ENCODE peak calls at places on chromosomes 16 and 17, in five cellular contexts. One of them, this sample, is unnamed.

GRCh38 chr17:56995776-56996175 is 17.8 kb downstream of the SCPEP1 start:
- DNase-seq in psoas muscle: no peak
- DNase-seq in GM13977: no peak
- DNase-seq in HS-5: no peak
- DNase-seq in SHP77: no peak
- DNase-seq in this sample: no peak

GRCh38 chr16:11125936-11126335 is 130.1 kb downstream of the SOCS1 start:
- DNase-seq in GM13977: no peak
- DNase-seq in psoas muscle: no peak
- DNase-seq in SHP77: no peak
- DNase-seq in HS-5: no peak
- DNase-seq in this sample: no peak

GRCh38 chr17:31722251-31723056 is 136.6 kb downstream of the COPRS start:
- DNase-seq in SHP77: no peak
- DNase-seq in GM13977: no peak
- DNase-seq in psoas muscle: no peak
- DNase-seq in HS-5: no peak
- DNase-seq in this sample: no peak

GRCh38 chr16:89471225-89471624 is 19.1 kb downstream of the ANKRD11 start:
- DNase-seq in HS-5: no peak
- DNase-seq in GM13977: no peak
- DNase-seq in SHP77: no peak
- DNase-seq in psoas muscle: no peak
- DNase-seq in this sample: no peak

GRCh38 chr17:12328204-12328603 is 307.5 kb downstream of the MAP2K4 start:
- DNase-seq in psoas muscle: no peak
- DNase-seq in SHP77: no peak
- DNase-seq in HS-5: no peak
- DNase-seq in GM13977: no peak
- DNase-seq in this sample: no peak

GRCh38 chr16:78816499-78817441 is 717.3 kb downstream of the WWOX start:
- DNase-seq in GM13977: no peak
- DNase-seq in SHP77: no peak
- DNase-seq in HS-5: no peak
- DNase-seq in psoas muscle: peak
- DNase-seq in this sample: no peak

GRCh38 chr16:31200821-31201510 is 1.6 kb downstream of the PYCARD start:
- DNase-seq in HS-5: no peak
- DNase-seq in GM13977: no peak
- DNase-seq in psoas muscle: no peak
- DNase-seq in SHP77: no peak
- DNase-seq in this sample: peak

GRCh38 chr17:12730421-12730820 is 58.9 kb upstream of the ARHGAP44 start:
- DNase-seq in SHP77: no peak
- DNase-seq in HS-5: no peak
- DNase-seq in psoas muscle: no peak
- DNase-seq in GM13977: no peak
- DNase-seq in this sample: no peak

GRCh38 chr16:53865492-53865863 is 161.5 kb downstream of the FTO start:
- DNase-seq in SHP77: no peak
- DNase-seq in psoas muscle: no peak
- DNase-seq in GM13977: peak
- DNase-seq in HS-5: no peak
- DNase-seq in this sample: peak

GRCh38 chr17:61309857-61310256 is 89.8 kb upstream of the TBX2 start:
- DNase-seq in psoas muscle: no peak
- DNase-seq in GM13977: no peak
- DNase-seq in HS-5: peak
- DNase-seq in SHP77: no peak
- DNase-seq in this sample: no peak

GRCh38 chr16:84341533-84342295 is 26.6 kb upstream of the ATP2C2 start:
- DNase-seq in SHP77: no peak
- DNase-seq in GM13977: no peak
- DNase-seq in HS-5: no peak
- DNase-seq in psoas muscle: no peak
- DNase-seq in this sample: no peak

GRCh38 chr16:72092832-72093447 is 480 bp downstream of the TXNL4B start:
- DNase-seq in SHP77: no peak
- DNase-seq in GM13977: no peak
- DNase-seq in HS-5: peak
- DNase-seq in psoas muscle: no peak
- DNase-seq in this sample: no peak

GRCh38 chr17:31274252-31274651 is 22.8 kb downstream of the OMG start:
- DNase-seq in HS-5: peak
- DNase-seq in psoas muscle: no peak
- DNase-seq in SHP77: no peak
- DNase-seq in GM13977: no peak
- DNase-seq in this sample: no peak

GRCh38 chr17:8266648-8267479 is 17.8 kb downstream of the PFAS start:
- DNase-seq in psoas muscle: no peak
- DNase-seq in GM13977: no peak
- DNase-seq in SHP77: no peak
- DNase-seq in HS-5: no peak
- DNase-seq in this sample: no peak

GRCh38 chr17:79940381-79941087 is 95.1 kb downstream of the TBC1D16 start:
- DNase-seq in GM13977: no peak
- DNase-seq in psoas muscle: peak
- DNase-seq in HS-5: no peak
- DNase-seq in SHP77: no peak
- DNase-seq in this sample: no peak

GRCh38 chr17:1112875-1113274 is 66.9 kb downstream of the ABR start:
- DNase-seq in HS-5: no peak
- DNase-seq in GM13977: no peak
- DNase-seq in SHP77: no peak
- DNase-seq in psoas muscle: no peak
- DNase-seq in this sample: no peak

GRCh38 chr17:33328129-33328528 is 35.0 kb upstream of the ASIC2 start:
- DNase-seq in psoas muscle: no peak
- DNase-seq in HS-5: no peak
- DNase-seq in GM13977: no peak
- DNase-seq in SHP77: no peak
- DNase-seq in this sample: no peak

GRCh38 chr16:9115277-9115676 is 23.8 kb downstream of the HAPSTR1 start:
- DNase-seq in psoas muscle: no peak
- DNase-seq in SHP77: no peak
- DNase-seq in HS-5: no peak
- DNase-seq in GM13977: no peak
- DNase-seq in this sample: no peak